ENCODE peak calls at places on chromosomes 3 and 15, in nine cellular contexts. L is spleen, B is tibial nerve, S is K562, O is left ventricle myocardium inferior, V is heart left ventricle, K is prostate gland, M is Panc1, W is pancreas. G is an unnamed sample.
A peak's percentile ranks its signal among the peaks of the same experiment; 100 is the strongest.

GRCh38 chr3:143167956-143168355 is 48.4 kb downstream of the CHST2 start:
- DNase-seq in L (no peak), B (no peak), S (no peak), O (no peak), V (no peak), K (no peak), M (no peak), W (no peak), G (no peak)

GRCh38 chr15:64460737-64461576 is 579 bp downstream of the ZNF609 start:
- DNase-seq in L (no peak), B (peak; percentile 60), S (peak; percentile 66), O (no peak), V (no peak), K (peak; percentile 51), M (peak; percentile 24), W (peak; percentile 48), G (peak; percentile 67)

GRCh38 chr3:177827517-177828249 is 630.4 kb upstream of the TBL1XR1 start:
- DNase-seq in L (no peak), B (no peak), S (no peak), O (no peak), V (no peak), K (no peak), M (no peak), W (no peak), G (no peak)

GRCh38 chr3:119382134-119382533 is 81.3 kb downstream of the TMEM39A start:
- DNase-seq in L (no peak), B (no peak), S (no peak), O (no peak), V (no peak), K (no peak), M (no peak), W (peak; percentile 27), G (no peak)

GRCh38 chr15:63332367-63333078 is 49.1 kb downstream of the CA12 start:
- DNase-seq in L (no peak), B (no peak), S (no peak), O (no peak), V (no peak), K (no peak), M (peak; percentile 54), W (no peak), G (no peak)

GRCh38 chr15:57861039-57861638 is 154.6 kb downstream of the POLR2M start:
- DNase-seq in L (no peak), B (no peak), S (peak; percentile 34), O (no peak), V (no peak), K (peak; percentile 37), M (peak; percentile 32), W (no peak), G (no peak)

GRCh38 chr15:83653639-83654378 is at the start of gene ADAMTSL3:
- DNase-seq in L (no peak), B (no peak), S (no peak), O (peak; percentile 88), V (peak; percentile 92), K (peak; percentile 76), M (no peak), W (peak; percentile 92), G (no peak)

GRCh38 chr3:175295248-175296000 is 436.3 kb downstream of the NAALADL2 start:
- DNase-seq in L (no peak), B (no peak), S (no peak), O (no peak), V (no peak), K (no peak), M (no peak), W (no peak), G (no peak)

GRCh38 chr3:74624301-74624700 is 9.8 kb upstream of the CNTN3 start:
- DNase-seq in L (no peak), B (no peak), S (no peak), O (no peak), V (no peak), K (no peak), M (no peak), W (no peak), G (no peak)

GRCh38 chr3:53509494-53509893 is 15.1 kb downstream of the CACNA1D start:
- DNase-seq in L (no peak), B (no peak), S (no peak), O (no peak), V (no peak), K (no peak), M (no peak), W (no peak), G (no peak)

GRCh38 chr3:196220587-196220986 is 4.3 kb downstream of the SLC51A start:
- DNase-seq in L (no peak), B (no peak), S (no peak), O (no peak), V (no peak), K (no peak), M (no peak), W (no peak), G (no peak)

GRCh38 chr3:16849240-16849639 is 35.5 kb upstream of the PLCL2 start:
- DNase-seq in L (peak; percentile 85), B (peak; percentile 60), S (no peak), O (peak; percentile 56), V (no peak), K (no peak), M (no peak), W (no peak), G (no peak)

GRCh38 chr15:48645558-48646330 is at the start of gene FBN1:
- DNase-seq in L (peak; percentile 83), B (peak; percentile 83), S (no peak), O (peak; percentile 71), V (peak; percentile 77), K (no peak), M (no peak), W (peak; percentile 28), G (peak; percentile 84)

GRCh38 chr3:109702252-109702651 is 364.9 kb upstream of the DPPA4 start:
- DNase-seq in L (no peak), B (no peak), S (no peak), O (no peak), V (no peak), K (no peak), M (no peak), W (no peak), G (no peak)

DNA sequence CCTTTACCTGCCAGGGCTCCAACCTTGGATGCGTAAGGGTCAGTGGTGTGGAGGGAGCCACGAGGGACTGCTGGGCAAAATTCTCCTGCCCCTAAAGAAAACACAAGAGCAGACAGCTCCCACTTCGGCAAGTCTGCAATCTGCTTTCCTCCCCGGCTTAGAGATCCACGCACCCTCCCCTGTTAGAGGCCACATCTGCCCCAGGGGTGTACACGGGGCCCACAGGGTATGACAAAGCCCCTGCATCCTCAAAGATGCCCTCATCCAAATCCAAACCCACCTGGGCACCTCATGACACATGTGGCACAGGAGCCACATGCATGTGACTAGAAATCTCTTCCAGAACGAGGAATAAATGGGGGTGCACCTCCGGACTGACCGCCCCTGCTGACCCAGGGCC is 25.5 kb downstream of the ZXDC start:
- DNase-seq in L (peak; percentile 40), B (no peak), S (no peak), O (no peak), V (no peak), K (no peak), M (no peak), W (no peak), G (no peak)
- H3K36me3 ChIP-seq in L (peaks cover 56% of the 10 kb centered on the region), B (peaks cover 73% of the 10 kb centered on the region), S (peaks cover 40% of the 10 kb centered on the region), O (peaks cover 61% of the 10 kb centered on the region), V (peaks cover 70% of the 10 kb centered on the region), K (no peaks in the 10 kb centered on the region), M (peaks cover 2% of the 10 kb centered on the region), W (no peaks in the 10 kb centered on the region), G (peaks cover 60% of the 10 kb centered on the region)

DNA sequence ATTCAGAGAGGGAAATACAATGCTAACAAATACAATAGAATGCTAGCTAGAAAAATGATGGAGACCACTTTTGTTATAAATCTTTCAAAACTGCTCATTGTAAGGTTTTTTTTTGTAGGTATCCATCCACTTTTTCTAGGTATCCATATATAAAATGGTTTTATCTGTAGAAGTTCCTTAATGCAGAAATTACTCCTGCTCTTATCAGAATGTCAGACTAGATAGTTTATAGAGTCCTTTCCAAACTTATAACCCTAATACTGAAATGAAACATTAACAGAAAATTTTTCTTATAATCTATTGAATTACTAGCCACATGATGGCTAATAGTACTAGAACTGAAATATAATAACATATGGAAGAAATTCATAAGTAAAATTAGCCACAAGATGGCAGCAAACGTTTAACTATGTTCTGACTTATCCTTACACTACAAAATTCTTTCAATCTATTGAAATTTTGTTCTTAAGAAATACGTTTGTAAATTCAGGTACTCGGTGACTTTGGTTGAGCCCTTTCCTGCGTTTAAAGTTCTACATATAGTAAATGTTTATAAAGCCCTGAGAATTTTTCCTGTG is 58.5 kb downstream of the ECT2 start:
- DNase-seq in L (no peak), B (no peak), S (no peak), O (no peak), V (no peak), K (no peak), M (no peak), W (no peak), G (no peak)
- TF ChIP-seq CTCF in L (no peak), B (peak; percentile 25), S (no peak), O (peak; percentile 54), V (peak; percentile 28), K (peak; percentile 49), M (peak; percentile 38), W (no peak), G (peak; percentile 65)

GRCh38 chr15:52787549-52788098 is 2.5 kb downstream of the ONECUT1 start:
- DNase-seq in L (no peak), B (no peak), S (no peak), O (no peak), V (no peak), K (no peak), M (no peak), W (peak; percentile 54), G (no peak)
- H3K9me3 ChIP-seq in L (no peaks in the 10 kb centered on the region), B (no peaks in the 10 kb centered on the region), S (no peaks in the 10 kb centered on the region), O (no peaks in the 10 kb centered on the region), V (no peaks in the 10 kb centered on the region), K (no peaks in the 10 kb centered on the region), M (no peaks in the 10 kb centered on the region), W (no peaks in the 10 kb centered on the region), G (no peaks in the 10 kb centered on the region)

GRCh38 chr15:68782589-68783161 is 38.0 kb downstream of the ANP32A start:
- DNase-seq in L (no peak), B (no peak), S (no peak), O (no peak), V (no peak), K (no peak), M (no peak), W (no peak), G (peak; percentile 58)

GRCh38 chr15:68783226-68784054 is 37.3 kb downstream of the ANP32A start:
- DNase-seq in L (peak; percentile 89), B (no peak), S (peak; percentile 59), O (no peak), V (peak; percentile 68), K (peak; percentile 45), M (peak; percentile 8), W (peak; percentile 60), G (peak; percentile 45)

GRCh38 chr15:68781766-68782588 is 38.7 kb downstream of the ANP32A start:
- DNase-seq in L (peak; percentile 92), B (peak; percentile 57), S (no peak), O (peak; percentile 72), V (peak; percentile 84), K (no peak), M (no peak), W (no peak), G (peak; percentile 70)

GRCh38 chr15:68786753-68787152 is 33.9 kb downstream of the ANP32A start:
- DNase-seq in L (no peak), B (no peak), S (no peak), O (no peak), V (no peak), K (no peak), M (no peak), W (no peak), G (no peak)

DNA sequence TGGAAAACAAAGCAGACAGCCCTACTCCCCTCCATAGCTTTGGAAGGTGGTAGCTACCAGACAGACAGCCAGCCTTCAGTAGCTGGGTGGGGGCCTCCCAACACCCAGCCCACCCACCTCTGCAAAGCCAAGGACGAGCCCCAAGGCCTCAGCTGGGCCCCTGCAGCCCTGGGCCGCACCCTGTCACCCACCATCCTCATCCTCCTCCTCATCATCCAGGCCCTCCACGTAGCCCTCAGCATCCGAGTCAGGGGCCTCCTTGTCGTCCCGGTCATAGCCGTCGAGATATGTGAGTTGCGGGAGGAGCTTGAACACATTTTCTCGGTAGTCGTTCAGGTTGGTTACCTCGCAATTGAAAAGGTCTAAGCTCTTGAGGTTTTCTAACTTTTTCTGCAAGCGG is 36.5 kb downstream of the ANP32A start:
- DNase-seq in L (no peak), B (no peak), S (no peak), O (no peak), V (no peak), K (no peak), M (no peak), W (no peak), G (peak; percentile 66)
- H3K36me3 ChIP-seq in L (peaks cover 58% of the 10 kb centered on the region), B (peaks cover 66% of the 10 kb centered on the region), S (peaks cover 94% of the 10 kb centered on the region), O (peaks cover 79% of the 10 kb centered on the region), V (peaks cover 78% of the 10 kb centered on the region), K (peaks cover 3% of the 10 kb centered on the region), M (peaks cover 30% of the 10 kb centered on the region), W (no peaks in the 10 kb centered on the region), G (peaks cover 80% of the 10 kb centered on the region)